ENCODE peak calls at places on chromosomes 13 and 19, in six cellular contexts. One of them, this sample, is unnamed.

GRCh38 chr13:93039131-93039530 is 187.5 kb upstream of the GPC6 start:
- DNase-seq in stomach: no peak
- DNase-seq in Caco-2: no peak
- DNase-seq in pancreas: no peak
- DNase-seq in HFF-Myc: no peak
- DNase-seq in stimulated activated CD4-positive, alpha-beta T cell treated with anti-CD3 and anti-CD28 coated beads, Interleukin-1b, Interleukin-23, amount 100 ng/mL, for 24 hours: no peak
- DNase-seq in this sample: no peak

GRCh38 chr19:17576758-17577532 is 21.5 kb downstream of the COLGALT1 start:
- DNase-seq in stimulated activated CD4-positive, alpha-beta T cell treated with anti-CD3 and anti-CD28 coated beads, Interleukin-1b, Interleukin-23, amount 100 ng/mL, for 24 hours: no peak
- DNase-seq in Caco-2: peak
- DNase-seq in stomach: no peak
- DNase-seq in HFF-Myc: no peak
- DNase-seq in pancreas: no peak
- DNase-seq in this sample: peak

GRCh38 chr19:49436381-49437017 is 4.8 kb downstream of the SLC17A7 start:
- DNase-seq in HFF-Myc: no peak
- DNase-seq in Caco-2: no peak
- DNase-seq in pancreas: no peak
- DNase-seq in stomach: no peak
- DNase-seq in stimulated activated CD4-positive, alpha-beta T cell treated with anti-CD3 and anti-CD28 coated beads, Interleukin-1b, Interleukin-23, amount 100 ng/mL, for 24 hours: peak
- DNase-seq in this sample: no peak

GRCh38 chr13:49858183-49858856 is 65.8 kb upstream of the KPNA3 start:
- DNase-seq in Caco-2: peak
- DNase-seq in stomach: no peak
- DNase-seq in HFF-Myc: peak
- DNase-seq in stimulated activated CD4-positive, alpha-beta T cell treated with anti-CD3 and anti-CD28 coated beads, Interleukin-1b, Interleukin-23, amount 100 ng/mL, for 24 hours: no peak
- DNase-seq in pancreas: no peak
- DNase-seq in this sample: no peak

GRCh38 chr13:71865858-71866172 is 1.2 kb downstream of the DACH1 start:
- DNase-seq in HFF-Myc: no peak
- DNase-seq in stomach: no peak
- DNase-seq in Caco-2: no peak
- DNase-seq in stimulated activated CD4-positive, alpha-beta T cell treated with anti-CD3 and anti-CD28 coated beads, Interleukin-1b, Interleukin-23, amount 100 ng/mL, for 24 hours: no peak
- DNase-seq in pancreas: no peak
- DNase-seq in this sample: no peak

GRCh38 chr13:23547000-23547590 is 23.1 kb upstream of the TNFRSF19 start:
- DNase-seq in HFF-Myc: no peak
- DNase-seq in stimulated activated CD4-positive, alpha-beta T cell treated with anti-CD3 and anti-CD28 coated beads, Interleukin-1b, Interleukin-23, amount 100 ng/mL, for 24 hours: no peak
- DNase-seq in Caco-2: no peak
- DNase-seq in pancreas: peak
- DNase-seq in stomach: no peak
- DNase-seq in this sample: no peak

GRCh38 chr13:67064920-67065319 is 165.2 kb downstream of the PCDH9 start:
- DNase-seq in HFF-Myc: no peak
- DNase-seq in stimulated activated CD4-positive, alpha-beta T cell treated with anti-CD3 and anti-CD28 coated beads, Interleukin-1b, Interleukin-23, amount 100 ng/mL, for 24 hours: no peak
- DNase-seq in pancreas: no peak
- DNase-seq in stomach: no peak
- DNase-seq in Caco-2: no peak
- DNase-seq in this sample: no peak

GRCh38 chr19:45729774-45730388 is 815 bp downstream of the FBXO46 start:
- DNase-seq in stomach: no peak
- DNase-seq in HFF-Myc: no peak
- DNase-seq in Caco-2: no peak
- DNase-seq in pancreas: no peak
- DNase-seq in stimulated activated CD4-positive, alpha-beta T cell treated with anti-CD3 and anti-CD28 coated beads, Interleukin-1b, Interleukin-23, amount 100 ng/mL, for 24 hours: no peak
- DNase-seq in this sample: no peak

GRCh38 chr19:47520839-47521238 is 6.0 kb upstream of the NAPA start:
- DNase-seq in stimulated activated CD4-positive, alpha-beta T cell treated with anti-CD3 and anti-CD28 coated beads, Interleukin-1b, Interleukin-23, amount 100 ng/mL, for 24 hours: no peak
- DNase-seq in stomach: no peak
- DNase-seq in Caco-2: no peak
- DNase-seq in HFF-Myc: no peak
- DNase-seq in pancreas: no peak
- DNase-seq in this sample: no peak